ENCODE peak calls at places on chromosomes 6 and 20, in nine cellular contexts. U, O, L, D, A, J, P, R and N are unnamed samples.

GRCh38 chr6:499617-500016 is 108.1 kb downstream of the IRF4 start:
- DNase-seq in R (no peak), O (no peak), D (no peak), P (no peak), A (peak), L (no peak), U (no peak), J (no peak), N (peak)

GRCh38 chr6:127972815-127973214 is 72.0 kb upstream of the THEMIS start:
- DNase-seq in J (no peak), D (no peak), P (no peak), U (no peak), R (no peak), L (no peak), O (no peak), A (no peak), N (no peak)

GRCh38 chr6:78611886-78612480 is 255.4 kb upstream of the IRAK1BP1 start:
- DNase-seq in L (peak), P (no peak), A (peak), J (no peak), U (peak), D (peak), O (peak), R (no peak), N (no peak)

GRCh38 chr6:136784910-136785746 is 7.1 kb downstream of the MAP3K5 start:
- DNase-seq in R (no peak), U (no peak), O (no peak), D (no peak), A (peak), L (peak), P (no peak), J (peak), N (no peak)

GRCh38 chr6:17418281-17419188 is 25.1 kb downstream of the CAP2 start:
- DNase-seq in P (no peak), D (no peak), A (no peak), J (no peak), O (peak), L (peak), U (peak), R (no peak), N (no peak)

GRCh38 chr20:35318502-35319157 is 26.4 kb upstream of the FAM83C start:
- DNase-seq in P (no peak), A (no peak), O (peak), D (no peak), U (peak), L (peak), J (no peak), R (no peak), N (no peak)

GRCh38 chr20:50504231-50504823 is 5.9 kb upstream of the PTPN1 start:
- DNase-seq in P (no peak), A (no peak), D (no peak), O (no peak), R (no peak), J (no peak), U (no peak), L (peak), N (no peak)

GRCh38 chr20:59668926-59669325 is 64.6 kb downstream of the PHACTR3 start:
- DNase-seq in A (no peak), U (no peak), L (no peak), R (no peak), O (no peak), J (no peak), D (no peak), P (no peak), N (no peak)

GRCh38 chr6:56730663-56731529 is 88.2 kb upstream of the DST start:
- DNase-seq in P (no peak), A (no peak), U (peak), D (no peak), J (no peak), L (peak), O (peak), R (no peak), N (no peak)

GRCh38 chr6:117481926-117482239 is 591 bp upstream of the DCBLD1 start:
- DNase-seq in D (no peak), A (peak), R (no peak), L (no peak), O (no peak), P (no peak), U (no peak), J (no peak), N (no peak)

GRCh38 chr20:62368629-62369507 is 1.8 kb upstream of the LAMA5 start:
- DNase-seq in J (no peak), R (no peak), A (no peak), U (no peak), D (peak), L (peak), O (peak), P (peak), N (no peak)

GRCh38 chr6:2917065-2917464 is 14.0 kb upstream of the SERPINB9 start:
- DNase-seq in L (no peak), R (no peak), A (no peak), P (no peak), U (no peak), J (no peak), O (no peak), D (no peak), N (no peak)

GRCh38 chr6:119075200-119075981 is 3.1 kb downstream of the FAM184A start:
- DNase-seq in L (no peak), A (no peak), P (no peak), J (no peak), O (no peak), R (no peak), D (no peak), U (no peak), N (no peak)

GRCh38 chr6:167829513-167829912 is 2.8 kb downstream of the AFDN start:
- DNase-seq in J (no peak), L (no peak), P (no peak), A (no peak), O (no peak), D (no peak), R (no peak), U (no peak), N (no peak)

GRCh38 chr6:32853541-32854375 is at the start of the genes PSMB9 and TAP1:
- DNase-seq in A (peak), U (peak), O (peak), P (peak), R (peak), L (peak), J (peak), D (peak), N (peak)

GRCh38 chr20:47843886-47844567 is 58.7 kb upstream of the SULF2 start:
- DNase-seq in U (no peak), D (no peak), A (no peak), J (no peak), P (no peak), O (peak), R (no peak), L (no peak), N (no peak)

GRCh38 chr6:63572733-63573139 is 456 bp downstream of the LOC128125822 start:
- DNase-seq in J (no peak), R (no peak), O (no peak), A (no peak), L (no peak), D (peak), P (peak), U (peak), N (peak)

GRCh38 chr20:49179368-49180277 is 8.5 kb downstream of the STAU1 start:
- DNase-seq in A (peak), O (peak), R (no peak), P (no peak), J (no peak), L (peak), D (no peak), U (no peak), N (peak)

GRCh38 chr20:62769346-62770071 is 26.8 kb upstream of the MRGBP start:
- DNase-seq in L (no peak), A (no peak), P (peak), O (no peak), J (no peak), R (no peak), D (no peak), U (no peak), N (no peak)

GRCh38 chr6:149248688-149249369 is 68.7 kb upstream of the TAB2 start:
- DNase-seq in A (peak), D (no peak), J (no peak), U (no peak), O (peak), P (no peak), L (no peak), R (no peak), N (no peak)

DNA sequence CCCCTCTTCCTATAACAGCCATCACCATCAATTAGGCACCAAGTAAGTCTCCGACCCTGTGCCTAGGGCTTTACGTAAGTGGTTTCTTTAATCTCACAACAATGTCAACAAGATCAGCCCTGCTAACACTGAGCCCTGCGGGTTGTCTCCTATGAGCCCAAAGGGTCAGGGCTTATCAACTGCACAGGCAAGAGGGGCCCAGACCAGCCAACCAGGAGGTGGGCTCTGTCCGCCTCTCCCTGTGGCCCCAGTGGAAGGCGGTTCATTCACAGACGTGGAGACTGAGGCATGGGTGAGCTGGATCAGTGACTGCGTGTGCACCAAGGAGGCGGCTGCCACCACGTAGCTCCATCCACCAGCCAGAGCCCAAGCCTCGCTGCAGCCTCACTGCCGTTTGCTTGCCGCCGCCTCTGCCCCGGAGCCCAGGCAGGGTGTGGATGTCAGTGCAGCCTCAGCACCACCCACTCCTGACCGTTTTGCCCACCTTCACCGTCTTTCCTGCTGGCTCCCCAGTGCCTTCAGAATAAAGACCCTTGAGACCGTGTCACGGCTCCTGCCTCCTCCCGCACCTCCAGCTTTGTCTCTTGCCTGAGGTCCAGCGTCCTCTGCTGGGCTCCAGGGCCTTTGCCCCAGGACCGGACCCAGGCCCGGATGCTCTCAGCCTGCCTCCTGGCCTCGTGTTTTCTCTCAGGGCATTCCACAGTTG is 78.7 kb downstream of the DLL1 start:
- DNase-seq in P (peak), D (no peak), U (no peak), A (no peak), O (no peak), L (no peak), R (no peak), J (no peak), N (no peak)
- TF ChIP-seq CTCF in P (no peak), D (no peak), U (no peak), A (no peak), O (no peak), L (no peak), R (no peak), J (no peak), N (no peak)

DNA sequence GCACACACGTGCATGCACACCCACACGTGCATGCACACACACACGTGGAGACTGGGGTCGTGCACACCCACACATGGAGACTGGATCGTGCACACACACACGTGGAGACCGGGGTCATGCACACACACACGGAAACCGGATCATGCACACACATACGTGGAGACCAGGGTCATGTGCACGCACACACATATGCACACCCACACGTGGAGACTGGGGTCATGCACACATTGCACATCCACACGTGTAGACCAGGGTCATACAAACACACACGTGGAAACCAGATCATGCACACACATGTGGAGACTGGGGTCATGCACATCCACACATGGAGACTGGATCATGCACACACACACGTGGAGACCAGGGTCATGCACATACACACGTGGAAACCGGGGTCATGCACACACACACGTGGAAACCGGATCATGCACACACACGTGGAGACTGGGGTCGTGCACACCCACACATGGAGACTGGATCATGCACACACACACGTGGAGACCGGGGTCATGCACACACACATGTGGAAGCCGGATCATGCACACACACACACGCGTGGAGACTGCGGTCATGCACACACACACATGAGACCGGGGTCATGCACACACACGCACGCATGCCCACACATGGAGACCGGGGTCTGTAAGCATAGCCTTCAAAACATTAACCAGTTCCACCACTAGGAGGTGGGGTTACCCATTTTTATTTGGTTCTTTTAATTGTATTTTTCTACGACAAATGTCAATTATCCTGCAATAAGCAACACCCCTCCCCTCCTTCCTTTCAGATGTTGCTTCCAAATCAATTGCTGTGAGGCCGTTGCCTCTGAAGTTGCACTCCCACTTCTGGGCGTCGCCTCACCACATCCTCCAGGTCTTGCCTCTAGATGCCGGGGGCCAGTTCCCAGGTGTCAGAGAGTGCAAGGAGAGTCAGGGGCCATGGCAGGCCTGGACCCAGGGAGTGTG is 95.8 kb downstream of the TMEM242 start:
- DNase-seq in A (no peak), P (no peak), J (no peak), L (no peak), U (no peak), O (peak), D (peak), R (no peak), N (no peak)
- TF ChIP-seq CTCF in A (peak), P (peak), J (peak), L (peak), U (peak), O (peak), D (peak), R (no peak), N (peak)

DNA sequence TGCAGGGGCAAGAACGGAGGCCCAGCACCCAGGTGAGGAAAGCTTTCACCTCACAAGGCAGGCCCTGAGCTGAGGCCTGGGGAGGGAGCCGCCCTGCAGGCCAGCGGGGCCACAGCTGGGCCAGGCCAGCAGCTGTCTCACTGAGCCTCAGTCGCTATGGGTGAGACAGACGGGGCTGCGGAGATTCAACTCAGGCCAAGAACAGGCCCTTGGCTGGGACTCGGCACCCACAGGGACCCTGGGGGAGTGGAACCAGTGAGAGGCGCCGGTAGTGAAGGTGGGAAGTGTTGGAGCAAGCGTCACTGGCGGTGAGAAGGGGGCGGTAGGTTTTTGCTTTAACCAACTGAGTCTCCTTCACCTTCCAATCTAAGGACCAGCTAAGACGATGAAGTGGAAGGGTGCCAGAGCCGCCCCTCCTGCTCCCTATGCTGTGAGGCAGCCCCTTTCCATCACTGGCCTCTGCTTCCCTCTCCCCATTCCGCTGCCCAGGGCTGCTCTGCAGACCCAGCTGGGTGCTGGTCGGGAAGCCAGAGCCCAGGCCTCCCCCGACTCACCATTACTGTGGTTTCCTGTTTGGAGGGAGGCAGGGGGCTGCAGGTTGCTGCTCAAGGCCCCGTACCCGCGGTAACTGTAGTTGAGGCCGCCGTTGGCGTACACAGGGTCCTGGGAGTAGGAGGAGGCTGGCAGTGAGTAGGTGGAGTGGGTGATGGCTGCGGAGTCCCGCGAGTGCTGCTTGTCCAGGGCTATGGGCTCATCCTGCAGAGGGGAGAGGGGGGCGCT is 93.7 kb downstream of the ASXL1 start:
- DNase-seq in U (no peak), R (no peak), J (no peak), D (no peak), A (no peak), P (no peak), O (no peak), L (no peak), N (peak)
- TF ChIP-seq CTCF in U (no peak), R (no peak), J (no peak), D (no peak), A (no peak), P (no peak), O (no peak), L (no peak), N (peak)

GRCh38 chr6:69090132-69090531 is 455.1 kb downstream of the ADGRB3 start:
- DNase-seq in P (no peak), A (no peak), L (peak), O (no peak), U (peak), R (no peak), J (no peak), D (no peak), N (no peak)
- TF ChIP-seq CTCF in P (no peak), A (no peak), L (no peak), O (no peak), U (no peak), R (no peak), J (no peak), D (no peak), N (no peak)